ENCODE peak calls at places on chromosomes 5 and 9, in four cellular contexts. A, L, T and F are unnamed samples.

GRCh38 chr9:70389188-70389587 is 25.3 kb downstream of the KLF9 start:
- DNase-seq in A (no peak), L (no peak), T (no peak), F (no peak)

GRCh38 chr5:165201364-165202143 is 1696.1 kb downstream of the MAT2B start:
- DNase-seq in A (no peak), L (no peak), T (no peak), F (peak; percentile 45)

GRCh38 chr5:135553688-135554462 is 18.1 kb upstream of the NEUROG1 start:
- DNase-seq in A (no peak), L (peak; percentile 78), T (no peak), F (no peak)

GRCh38 chr9:97809666-97810344 is 43.2 kb upstream of the FOXE1 start:
- DNase-seq in A (no peak), L (peak; percentile 11), T (no peak), F (no peak)

GRCh38 chr9:134591082-134591571 is 50.5 kb upstream of the COL5A1 start:
- DNase-seq in A (no peak), L (no peak), T (no peak), F (no peak)

GRCh38 chr9:109107402-109108240 is 12.1 kb downstream of the TMEM245 start:
- DNase-seq in A (no peak), L (no peak), T (no peak), F (no peak)

GRCh38 chr9:71769175-71770165 is 1.2 kb upstream of the CEMIP2 start:
- DNase-seq in A (peak; percentile 92), L (peak; percentile 97), T (no peak), F (no peak)

GRCh38 chr5:58855851-58856739 is 273.2 kb downstream of the RAB3C start:
- DNase-seq in A (no peak), L (no peak), T (no peak), F (no peak)

GRCh38 chr5:136631176-136631575 is 265.8 kb upstream of the TRPC7 start:
- DNase-seq in A (no peak), L (no peak), T (no peak), F (no peak)

GRCh38 chr9:89635007-89635742 is 30.4 kb downstream of the GADD45G start:
- DNase-seq in A (no peak), L (no peak), T (no peak), F (no peak)

GRCh38 chr9:70588381-70588780 is 173.9 kb upstream of the KLF9 start:
- DNase-seq in A (no peak), L (no peak), T (no peak), F (no peak)

GRCh38 chr5:6432206-6432605 is 16.5 kb upstream of the UBE2QL1 start:
- DNase-seq in A (no peak), L (no peak), T (no peak), F (no peak)

GRCh38 chr9:118928723-118929122 is 440.5 kb downstream of the BRINP1 start:
- DNase-seq in A (no peak), L (peak; percentile 33), T (no peak), F (no peak)

GRCh38 chr5:64831996-64832395 is 63.3 kb downstream of the CWC27 start:
- DNase-seq in A (no peak), L (no peak), T (no peak), F (no peak)

GRCh38 chr9:127574089-127574921 is 37.8 kb upstream of the STXBP1 start:
- DNase-seq in A (peak; percentile 98), L (no peak), T (no peak), F (no peak)

GRCh38 chr9:127676636-127677035 is 30.2 kb upstream of the CFAP157 start:
- DNase-seq in A (no peak), L (no peak), T (no peak), F (no peak)

GRCh38 chr5:134394932-134395331 is 16.7 kb downstream of the CDKN2AIPNL start:
- DNase-seq in A (no peak), L (peak; percentile 47), T (no peak), F (no peak)

GRCh38 chr5:98085593-98085992 is 687.9 kb upstream of the RGMB start:
- DNase-seq in A (no peak), L (no peak), T (no peak), F (no peak)

GRCh38 chr5:96049398-96050272 is 88.0 kb upstream of the ELL2 start:
- DNase-seq in A (no peak), L (no peak), T (no peak), F (no peak)

GRCh38 chr5:120740989-120741388 is 276.9 kb downstream of the PRR16 start:
- DNase-seq in A (no peak), L (no peak), T (no peak), F (no peak)

GRCh38 chr5:145996135-145996534 is 59.8 kb downstream of the SH3RF2 start:
- DNase-seq in A (no peak), L (no peak), T (no peak), F (no peak)

GRCh38 chr5:172496671-172497371 is 42.5 kb upstream of the SH3PXD2B start:
- DNase-seq in A (peak; percentile 1), L (no peak), T (no peak), F (no peak)

GRCh38 chr5:123283031-123283430 is 140.2 kb downstream of the CEP120 start:
- DNase-seq in A (no peak), L (no peak), T (no peak), F (no peak)

GRCh38 chr9:88651682-88652633 is 117.0 kb downstream of the NXNL2 start:
- DNase-seq in A (peak; percentile 29), L (no peak), T (no peak), F (no peak)

GRCh38 chr5:155024015-155024414 is 10.5 kb downstream of the KIF4B start:
- DNase-seq in A (no peak), L (peak; percentile 74), T (no peak), F (no peak)

GRCh38 chr9:107029146-107029545 is 166.2 kb downstream of the ZNF462 start:
- DNase-seq in A (no peak), L (no peak), T (no peak), F (no peak)

GRCh38 chr9:135552698-135553161 is 6.8 kb downstream of the OBP2A start:
- DNase-seq in A (no peak), L (peak; percentile 27), T (no peak), F (no peak)

GRCh38 chr5:149563461-149563860 is 12.2 kb upstream of the CSNK1A1 start:
- DNase-seq in A (no peak), L (no peak), T (peak; percentile 51), F (no peak)

GRCh38 chr5:157562111-157562581 is 13.4 kb downstream of the ADAM19 start:
- DNase-seq in A (no peak), L (peak; percentile 27), T (no peak), F (no peak)

GRCh38 chr9:12908910-12909309 is 134.1 kb downstream of the LURAP1L start:
- DNase-seq in A (peak; percentile 58), L (no peak), T (no peak), F (no peak)

GRCh38 chr5:32008746-32009145 is 165.4 kb downstream of the GOLPH3 start:
- DNase-seq in A (no peak), L (no peak), T (no peak), F (no peak)

GRCh38 chr5:65837139-65837538 is 89.2 kb upstream of the ERBIN start:
- DNase-seq in A (no peak), L (no peak), T (no peak), F (no peak)

GRCh38 chr9:34219421-34219820 is 40.6 kb downstream of the UBAP1 start:
- DNase-seq in A (no peak), L (no peak), T (no peak), F (no peak)

GRCh38 chr5:83026930-83027687 is 50.1 kb downstream of the TMEM167A start:
- DNase-seq in A (no peak), L (peak; percentile 80), T (no peak), F (no peak)
- TF ChIP-seq POLR2AphosphoS5 in A (no peak), L (no peak), T (no peak), F (no peak)

GRCh38 chr9:87152206-87152605 is 204.9 kb upstream of the GAS1 start:
- DNase-seq in A (no peak), L (no peak), T (no peak), F (no peak)
- TF ChIP-seq POLR2AphosphoS5 in A (no peak), L (no peak), T (no peak), F (no peak)

DNA sequence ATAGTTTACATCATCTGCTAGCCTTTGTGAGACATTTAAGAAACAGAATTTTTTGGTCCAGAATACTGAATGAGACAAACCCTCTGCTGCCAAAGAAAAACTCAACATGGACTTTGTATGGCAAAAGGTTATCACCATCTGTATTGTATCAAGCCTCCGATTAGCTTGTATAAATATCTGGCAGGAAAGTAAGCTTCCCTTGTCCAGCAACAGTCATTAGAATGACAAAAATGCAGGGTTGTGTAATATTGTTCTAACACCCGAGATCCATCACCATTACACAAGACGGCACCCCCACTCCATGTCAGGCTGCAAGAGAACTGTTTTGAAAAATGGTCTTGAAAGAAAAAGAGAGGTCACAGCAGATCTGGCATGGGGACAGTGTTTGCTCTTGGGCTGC is 23.6 kb downstream of the SVEP1 start:
- DNase-seq in A (no peak), L (no peak), T (no peak), F (no peak)
- TF ChIP-seq POLR2AphosphoS5 in A (no peak), L (no peak), T (no peak), F (no peak)

DNA sequence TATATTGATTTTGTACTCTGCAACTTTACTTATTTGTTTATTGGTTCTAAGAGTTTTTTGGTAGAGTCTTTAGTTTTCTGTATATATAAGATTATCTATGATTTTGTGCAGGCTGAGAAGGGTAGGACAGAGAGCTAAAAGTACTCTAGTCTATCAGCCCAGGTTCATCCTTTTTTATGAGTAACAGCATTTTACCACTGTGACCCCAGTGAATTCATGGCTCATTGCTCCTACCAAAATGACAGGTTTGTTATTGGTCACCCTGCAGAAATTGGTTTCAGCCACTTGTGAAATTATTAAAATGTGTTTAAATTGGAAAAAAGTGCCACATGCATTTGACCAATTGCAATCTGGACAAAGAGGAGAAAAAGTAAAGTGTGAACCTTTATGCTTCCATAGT is 421.4 kb upstream of the DAB2 start:
- DNase-seq in A (no peak), L (no peak), T (no peak), F (no peak)
- TF ChIP-seq POLR2AphosphoS5 in A (no peak), L (no peak), T (no peak), F (no peak)

GRCh38 chr5:106397700-106398099 is 1273.0 kb downstream of the EFNA5 start:
- DNase-seq in A (no peak), L (no peak), T (peak; percentile 86), F (no peak)
- TF ChIP-seq POLR2AphosphoS5 in A (no peak), L (no peak), T (no peak), F (no peak)

DNA sequence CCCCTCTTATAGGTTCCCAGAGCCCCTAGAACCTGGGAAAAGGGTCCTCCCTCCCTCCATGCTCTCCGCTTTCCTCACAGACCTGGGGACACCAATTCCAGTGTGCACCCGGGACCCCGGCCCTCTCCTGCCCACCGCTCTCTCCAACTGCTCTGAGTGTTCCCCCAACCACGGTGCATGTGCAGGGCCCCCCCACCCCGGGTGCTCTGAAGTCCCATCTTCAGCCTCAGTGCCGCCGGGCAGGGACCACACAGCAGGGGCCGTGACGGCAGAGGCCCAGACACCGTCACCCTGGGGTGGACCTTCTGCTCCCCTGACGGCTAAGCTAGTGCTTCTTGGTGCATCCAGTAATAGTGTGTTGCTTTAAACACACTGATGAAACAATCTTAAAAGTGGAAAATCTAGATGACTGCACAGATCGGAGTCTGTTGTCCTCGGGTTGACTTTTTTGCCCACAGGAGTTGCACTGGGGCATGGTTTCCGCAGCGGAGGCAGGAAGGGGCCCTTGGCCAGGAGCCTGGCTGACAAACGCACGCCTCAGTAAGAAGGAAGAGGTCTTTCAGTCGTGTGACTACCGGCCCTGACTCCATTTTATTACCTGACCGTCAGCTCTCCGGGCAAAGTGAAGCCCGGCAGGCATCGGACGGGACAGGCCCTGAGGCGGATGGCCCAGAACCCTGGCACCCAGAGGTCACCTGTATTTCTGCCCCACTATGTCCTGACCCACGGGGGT is 36.2 kb upstream of the SLC6A3 start:
- DNase-seq in A (no peak), L (no peak), T (no peak), F (no peak)
- TF ChIP-seq POLR2AphosphoS5 in A (no peak), L (no peak), T (no peak), F (no peak)